ENCODE peak calls at places on chromosomes 7 and 10, in ten cellular contexts. M is nephron progenitor cell, S is GM10248, O is RPMI8226, G is SK-N-SH, T is GM20000, Y is pons, B is endothelial cell, Q is A172, J is GM18507. I is an unnamed sample.

GRCh38 chr10:76022366-76022765 is 590.9 kb downstream of the LRMDA start:
- DNase-seq in M (no peak), S (no peak), O (no peak), G (peak; percentile 42), T (no peak), Y (no peak), B (no peak), Q (no peak), J (no peak), I (peak; percentile 84)

GRCh38 chr7:137591444-137591843 is 247.9 kb upstream of the PTN start:
- DNase-seq in M (no peak), S (no peak), O (no peak), G (no peak), T (no peak), Y (no peak), B (peak; percentile 9), Q (peak; percentile 58), J (no peak), I (no peak)

GRCh38 chr7:134485202-134485601 is 26.3 kb upstream of the AKR1B1 start:
- DNase-seq in M (no peak), S (no peak), O (no peak), G (no peak), T (no peak), Y (no peak), B (no peak), Q (no peak), J (no peak), I (no peak)

GRCh38 chr10:132671171-132672154 is 114.5 kb downstream of the NKX6-2 start:
- DNase-seq in M (no peak), S (no peak), O (no peak), G (no peak), T (no peak), Y (no peak), B (no peak), Q (no peak), J (no peak), I (no peak)

GRCh38 chr10:15472431-15473400 is 101.6 kb upstream of the FAM171A1 start:
- DNase-seq in M (no peak), S (no peak), O (no peak), G (no peak), T (no peak), Y (no peak), B (no peak), Q (no peak), J (no peak), I (peak; percentile 36)

GRCh38 chr10:102602272-102603045 is 41.8 kb upstream of the TRIM8 start:
- DNase-seq in M (no peak), S (no peak), O (no peak), G (no peak), T (no peak), Y (no peak), B (no peak), Q (no peak), J (no peak), I (no peak)

GRCh38 chr10:8360365-8360764 is 305.9 kb downstream of the GATA3 start:
- DNase-seq in M (no peak), S (no peak), O (no peak), G (no peak), T (no peak), Y (no peak), B (no peak), Q (no peak), J (no peak), I (no peak)

GRCh38 chr7:12715372-12716133 is 28.1 kb downstream of the ARL4A start:
- DNase-seq in M (peak; percentile 23), S (no peak), O (no peak), G (no peak), T (no peak), Y (peak; percentile 66), B (peak; percentile 41), Q (peak; percentile 93), J (no peak), I (no peak)

I was measured in SK-N-DZ.